ENCODE peak calls at places on chromosome 9, in eight cellular contexts. N is fibroblast of the aortic adventitia; A is fibroblast of mammary gland; V is RWPE2; H is mammary epithelial cell; G is T1000; D is activated T-helper 2 cell treated with anti-CD3 and anti-CD28 coated beads, Interferon-gamma antibody, Interleukin-2, Interleukin-4, amounts not matched to agents 10 μg/mL and 5 μg/mL and 100 μg/mL, durations not matched to agents 14 hours and 24 hours and 36 hours; S is NCI-H345. C is an unnamed sample.

GRCh38 chr9:101268426-101268825 is 116.4 kb downstream of the BAAT start:
- DNase-seq in A (no peak), N (no peak), D (no peak), V (no peak), G (no peak), S (no peak), H (no peak), C (no peak)

GRCh38 chr9:16396389-16396788 is 474.1 kb downstream of the BNC2 start:
- DNase-seq in V (no peak), N (peak; percentile 51), S (no peak), D (no peak), G (no peak), A (peak; percentile 93), H (no peak), C (peak; percentile 77)

GRCh38 chr9:22992781-22993180 is 546.2 kb downstream of the DMRTA1 start:
- DNase-seq in S (no peak), N (no peak), V (no peak), A (peak; percentile 23), D (no peak), H (no peak), G (no peak), C (peak; percentile 17)

GRCh38 chr9:129081388-129081889 is 528 bp downstream of the DOLPP1 start:
- DNase-seq in D (no peak), V (no peak), S (peak; percentile 48), A (peak; percentile 26), N (no peak), G (no peak), H (no peak), C (peak; percentile 21)

GRCh38 chr9:114914139-114914538 is 16.3 kb downstream of the TNFSF8 start:
- DNase-seq in V (no peak), D (no peak), N (peak; percentile 21), A (peak; percentile 20), S (no peak), G (no peak), H (no peak), C (no peak)

GRCh38 chr9:113479150-113479761 is 15.7 kb downstream of the RGS3 start:
- DNase-seq in A (no peak), D (peak; percentile 32), S (no peak), H (no peak), N (no peak), V (no peak), G (no peak), C (no peak)

GRCh38 chr9:100492952-100493351 is 20.0 kb downstream of the TMEFF1 start:
- DNase-seq in G (no peak), V (no peak), S (no peak), H (no peak), D (no peak), A (peak; percentile 52), N (peak; percentile 55), C (peak; percentile 50)

GRCh38 chr9:137462396-137463193 is 3.5 kb upstream of the NSMF start:
- DNase-seq in G (no peak), D (no peak), S (no peak), N (no peak), A (no peak), V (no peak), H (no peak), C (no peak)

GRCh38 chr9:87796232-87796631 is 70.3 kb downstream of the CTSL start:
- DNase-seq in H (no peak), V (no peak), G (no peak), S (no peak), D (no peak), N (no peak), A (no peak), C (no peak)

GRCh38 chr9:89878687-89879086 is 273.9 kb downstream of the GADD45G start:
- DNase-seq in H (no peak), S (peak; percentile 92), N (no peak), V (peak; percentile 24), D (no peak), A (peak; percentile 21), G (no peak), C (no peak)

GRCh38 chr9:21813575-21814473 is 11.4 kb downstream of the MTAP start:
- DNase-seq in G (no peak), S (peak; percentile 82), D (peak; percentile 38), H (peak; percentile 73), A (peak; percentile 88), N (peak; percentile 94), V (no peak), C (peak; percentile 88)

GRCh38 chr9:27660148-27660547 is 86.9 kb upstream of the C9orf72 start:
- DNase-seq in D (no peak), V (no peak), G (no peak), A (no peak), N (no peak), H (no peak), S (no peak), C (no peak)

GRCh38 chr9:71249729-71250317 is 128.4 kb upstream of the TRPM3 start:
- DNase-seq in G (no peak), V (no peak), S (peak; percentile 26), A (peak; percentile 80), H (peak; percentile 53), D (no peak), N (peak; percentile 86), C (peak; percentile 75)

GRCh38 chr9:91927912-91928510 is 22.0 kb downstream of the ROR2 start:
- DNase-seq in A (no peak), S (no peak), G (no peak), H (no peak), D (no peak), V (no peak), N (no peak), C (no peak)

GRCh38 chr9:120563044-120563443 is 16.9 kb downstream of the CDK5RAP2 start:
- DNase-seq in H (no peak), S (no peak), D (no peak), A (no peak), N (no peak), V (no peak), G (no peak), C (no peak)

GRCh38 chr9:73539881-73540280 is 388.2 kb downstream of the ANXA1 start:
- DNase-seq in A (no peak), H (no peak), V (no peak), D (no peak), S (no peak), G (no peak), N (no peak), C (no peak)

GRCh38 chr9:81430727-81431126 is 258.6 kb downstream of the TLE1 start:
- DNase-seq in N (peak; percentile 15), D (no peak), S (no peak), G (no peak), H (no peak), A (peak; percentile 25), V (no peak), C (peak; percentile 67)

GRCh38 chr9:122991370-122991830 is 42.1 kb upstream of the GPR21 start:
- DNase-seq in A (peak; percentile 95), H (peak; percentile 89), V (no peak), S (no peak), N (peak; percentile 92), D (peak; percentile 8), G (peak; percentile 31), C (peak; percentile 93)

GRCh38 chr9:128125575-128126354 is 1.8 kb downstream of the PTGES2 start:
- DNase-seq in D (no peak), V (peak; percentile 34), G (no peak), S (no peak), H (no peak), N (peak; percentile 28), A (no peak), C (no peak)

GRCh38 chr9:134048582-134048968 is 19.3 kb downstream of the BRD3 start:
- DNase-seq in G (no peak), N (no peak), S (no peak), H (no peak), D (no peak), V (no peak), A (no peak), C (no peak)

GRCh38 chr9:134293576-134294227 is 32.6 kb upstream of the RXRA start:
- DNase-seq in H (no peak), A (peak; percentile 8), N (peak; percentile 62), S (no peak), G (no peak), V (no peak), D (no peak), C (peak; percentile 11)

GRCh38 chr9:133118179-133118520 is 2.9 kb downstream of the RALGDS start:
- DNase-seq in A (no peak), D (no peak), H (no peak), V (no peak), S (no peak), G (no peak), N (no peak), C (no peak)

GRCh38 chr9:137694962-137695875 is 76.4 kb downstream of the EHMT1 start:
- DNase-seq in A (peak; percentile 49), D (no peak), G (no peak), H (no peak), S (no peak), N (peak; percentile 22), V (no peak), C (peak; percentile 27)

GRCh38 chr9:38342532-38342931 is 50.0 kb upstream of the ALDH1B1 start:
- DNase-seq in S (no peak), N (no peak), V (no peak), G (no peak), A (no peak), H (no peak), D (no peak), C (no peak)

GRCh38 chr9:114430443-114430842 is 42.7 kb upstream of the AKNA start:
- DNase-seq in D (no peak), S (peak; percentile 84), V (no peak), H (no peak), G (no peak), A (no peak), N (no peak), C (peak; percentile 9)

GRCh38 chr9:99451121-99451606 is 229.1 kb downstream of the SEC61B start:
- DNase-seq in S (no peak), N (no peak), H (no peak), A (no peak), V (no peak), G (no peak), D (no peak), C (peak; percentile 33)

GRCh38 chr9:115262477-115262876 is 144.5 kb upstream of the TNC start:
- DNase-seq in S (peak; percentile 99), H (peak; percentile 100), V (peak; percentile 99), A (peak; percentile 68), D (no peak), G (peak; percentile 82), N (peak; percentile 90), C (peak; percentile 62)

GRCh38 chr9:27442464-27442863 is 81.6 kb upstream of the IFNK start:
- DNase-seq in N (no peak), D (no peak), S (no peak), G (no peak), A (no peak), H (no peak), V (no peak), C (no peak)

GRCh38 chr9:116549061-116549664 is 137.9 kb upstream of the TRIM32 start:
- DNase-seq in G (peak; percentile 83), V (peak; percentile 93), D (no peak), A (peak; percentile 99), N (peak; percentile 95), H (peak; percentile 95), S (no peak), C (peak; percentile 94)

GRCh38 chr9:109242751-109243150 is 75.7 kb upstream of the FRRS1L start:
- DNase-seq in V (no peak), D (no peak), S (no peak), N (no peak), G (no peak), A (no peak), H (no peak), C (no peak)

GRCh38 chr9:72680593-72681317 is 159.3 kb downstream of the TMC1 start:
- DNase-seq in D (no peak), V (no peak), G (no peak), H (no peak), A (no peak), S (no peak), N (no peak), C (no peak)

GRCh38 chr9:38441347-38442085 is 17.3 kb upstream of the IGFBPL1 start:
- DNase-seq in H (no peak), D (no peak), S (no peak), N (no peak), G (no peak), V (no peak), A (no peak), C (no peak)